ENCODE peak calls at places on chromosomes 5 and 9, in seven cellular contexts. W is heart left ventricle, Y is stomach, N is suprapubic skin, G is sigmoid colon, K is tibial nerve, S is IMR-90. D is an unnamed sample.

GRCh38 chr5:73135429-73136276 is 15.3 kb downstream of the TMEM171 start:
- DNase-seq in W (no peak), Y (no peak), N (no peak), G (no peak), K (peak; percentile 19), S (peak; percentile 42), D (no peak)

GRCh38 chr9:132499251-132499650 is 83.2 kb upstream of the BARHL1 start:
- DNase-seq in W (no peak), Y (no peak), N (no peak), G (no peak), K (no peak), S (no peak), D (no peak)

GRCh38 chr5:57317341-57317740 is 143.5 kb downstream of the GPBP1 start:
- DNase-seq in W (no peak), Y (no peak), N (no peak), G (no peak), K (no peak), S (no peak), D (no peak)

GRCh38 chr5:150106669-150107068 is 20.3 kb upstream of the CSF1R start:
- DNase-seq in W (no peak), Y (no peak), N (no peak), G (no peak), K (no peak), S (no peak), D (no peak)

GRCh38 chr5:147538232-147538631 is 28.4 kb upstream of the DPYSL3 start:
- DNase-seq in W (no peak), Y (no peak), N (no peak), G (no peak), K (no peak), S (no peak), D (no peak)

GRCh38 chr9:137095664-137096517 is 9.1 kb downstream of the MAN1B1 start:
- DNase-seq in W (peak; percentile 22), Y (peak; percentile 46), N (no peak), G (no peak), K (no peak), S (no peak), D (no peak)

GRCh38 chr5:107257885-107258520 is 412.7 kb downstream of the EFNA5 start:
- DNase-seq in W (no peak), Y (no peak), N (no peak), G (no peak), K (no peak), S (no peak), D (no peak)

GRCh38 chr5:65440456-65440855 is 41.3 kb downstream of the ADAMTS6 start:
- DNase-seq in W (no peak), Y (no peak), N (no peak), G (no peak), K (no peak), S (no peak), D (no peak)

GRCh38 chr5:91419571-91420537 is 36.7 kb upstream of the ARRDC3 start:
- DNase-seq in W (peak; percentile 52), Y (peak; percentile 75), N (peak; percentile 75), G (peak; percentile 73), K (peak; percentile 66), S (peak; percentile 55), D (peak; percentile 57)

GRCh38 chr9:86614871-86615849 is 260.9 kb upstream of the TUT7 start:
- DNase-seq in W (no peak), Y (no peak), N (no peak), G (no peak), K (peak; percentile 34), S (peak; percentile 70), D (no peak)

GRCh38 chr5:100004969-100005368 is 530.2 kb upstream of the FAM174A start:
- DNase-seq in W (no peak), Y (no peak), N (no peak), G (no peak), K (no peak), S (no peak), D (no peak)

GRCh38 chr5:16464664-16465543 is 696 bp downstream of the ZNF622 start:
- DNase-seq in W (no peak), Y (no peak), N (peak; percentile 64), G (no peak), K (no peak), S (no peak), D (no peak)

GRCh38 chr9:124054671-124055212 is 43.2 kb downstream of the LHX2 start:
- DNase-seq in W (no peak), Y (no peak), N (no peak), G (no peak), K (no peak), S (peak; percentile 90), D (no peak)

GRCh38 chr5:38265546-38266179 is 7.3 kb downstream of the EGFLAM start:
- DNase-seq in W (peak; percentile 48), Y (peak; percentile 61), N (peak; percentile 69), G (no peak), K (peak; percentile 86), S (peak; percentile 40), D (peak; percentile 73)

GRCh38 chr9:129146441-129146933 is 31.6 kb downstream of the IER5L start:
- DNase-seq in W (peak; percentile 42), Y (no peak), N (no peak), G (peak; percentile 83), K (no peak), S (no peak), D (no peak)

GRCh38 chr5:76351176-76351575 is 51.9 kb upstream of the IQGAP2 start:
- DNase-seq in W (no peak), Y (no peak), N (no peak), G (no peak), K (no peak), S (no peak), D (no peak)

GRCh38 chr5:81359108-81359507 is 34.8 kb downstream of the ACOT12 start:
- DNase-seq in W (no peak), Y (no peak), N (no peak), G (no peak), K (no peak), S (no peak), D (no peak)

GRCh38 chr5:1594336-1595106 is 70.8 kb upstream of the LPCAT1 start:
- DNase-seq in W (peak; percentile 81), Y (peak; percentile 78), N (peak; percentile 72), G (peak; percentile 89), K (peak; percentile 11), S (no peak), D (peak; percentile 85)

GRCh38 chr9:35945341-35946018 is 12.5 kb downstream of the OR2S2 start:
- DNase-seq in W (peak; percentile 83), Y (peak; percentile 83), N (peak; percentile 85), G (peak; percentile 91), K (peak; percentile 86), S (peak; percentile 85), D (peak; percentile 74)

GRCh38 chr9:16611001-16611400 is 259.5 kb downstream of the BNC2 start:
- DNase-seq in W (no peak), Y (no peak), N (no peak), G (no peak), K (no peak), S (no peak), D (no peak)

GRCh38 chr5:148904440-148904839 is 78.0 kb downstream of the ADRB2 start:
- DNase-seq in W (peak; percentile 60), Y (peak; percentile 77), N (no peak), G (peak; percentile 91), K (no peak), S (no peak), D (no peak)

GRCh38 chr5:143354025-143354424 is 49.5 kb downstream of the NR3C1 start:
- DNase-seq in W (no peak), Y (no peak), N (no peak), G (no peak), K (no peak), S (no peak), D (no peak)

GRCh38 chr9:78863531-78863930 is 566.6 kb downstream of the PSAT1 start:
- DNase-seq in W (no peak), Y (no peak), N (no peak), G (no peak), K (no peak), S (no peak), D (no peak)

GRCh38 chr5:59712836-59713487 is 180.6 kb downstream of the PDE4D start:
- DNase-seq in W (no peak), Y (no peak), N (no peak), G (peak; percentile 62), K (no peak), S (no peak), D (no peak)

GRCh38 chr5:35416217-35416988 is 186.1 kb upstream of the PRLR start:
- DNase-seq in W (no peak), Y (no peak), N (no peak), G (no peak), K (no peak), S (no peak), D (no peak)

GRCh38 chr5:10018211-10018610 is 231.5 kb downstream of the ATPSCKMT start:
- DNase-seq in W (no peak), Y (no peak), N (no peak), G (no peak), K (no peak), S (peak; percentile 33), D (no peak)

GRCh38 chr9:138051586-138052321 is 174.2 kb downstream of the CACNA1B start:
- DNase-seq in W (no peak), Y (peak; percentile 5), N (no peak), G (peak; percentile 41), K (no peak), S (no peak), D (no peak)

GRCh38 chr5:154947778-154948177 is 6.9 kb downstream of the MRPL22 start:
- DNase-seq in W (no peak), Y (no peak), N (no peak), G (no peak), K (no peak), S (no peak), D (no peak)

GRCh38 chr9:121383715-121384114 is 13.7 kb upstream of the STOM start:
- DNase-seq in W (no peak), Y (no peak), N (no peak), G (no peak), K (no peak), S (no peak), D (no peak)

GRCh38 chr5:126961128-126961527 is 69.2 kb downstream of the MARCHF3 start:
- DNase-seq in W (no peak), Y (no peak), N (no peak), G (no peak), K (no peak), S (peak; percentile 19), D (no peak)

GRCh38 chr9:15299374-15299939 is 7.6 kb downstream of the TTC39B start:
- DNase-seq in W (no peak), Y (no peak), N (no peak), G (no peak), K (no peak), S (no peak), D (no peak)
- H3K27ac ChIP-seq in W (no peak overlapping the region), Y (peak overlapping the region; percentile 50), N (no peak overlapping the region), G (no peak overlapping the region), K (no peak overlapping the region), S (no peak overlapping the region), D (peak overlapping the region; percentile 45)

GRCh38 chr5:68884893-68885292 is 208.9 kb upstream of the SLC30A5 start:
- DNase-seq in W (no peak), Y (no peak), N (no peak), G (no peak), K (no peak), S (no peak), D (no peak)
- TF ChIP-seq CTCF in W (no peak), Y (no peak), N (no peak), G (no peak), K (no peak), S (no peak), D (no peak)

GRCh38 chr5:140142802-140143201 is 17.1 kb downstream of the IGIP start:
- DNase-seq in W (no peak), Y (no peak), N (no peak), G (no peak), K (no peak), S (no peak), D (no peak)
- H3K4me1 ChIP-seq in W (peaks cover 27% of the 10 kb centered on the region), Y (peaks cover 69% of the 10 kb centered on the region), N (peaks cover 56% of the 10 kb centered on the region), G (no peaks in the 10 kb centered on the region), K (peaks cover 40% of the 10 kb centered on the region), S (peaks cover 4% of the 10 kb centered on the region), D (peaks cover 3% of the 10 kb centered on the region)

GRCh38 chr9:73154271-73154670 is 2.6 kb downstream of the ANXA1 start:
- DNase-seq in W (no peak), Y (no peak), N (no peak), G (no peak), K (no peak), S (no peak), D (no peak)
- H3K27ac ChIP-seq in W (peak overlapping the region; percentile 18), Y (peak overlapping the region; percentile 79), N (peak overlapping the region; percentile 82), G (peak overlapping the region; percentile 79), K (peak overlapping the region; percentile 93), S (no peak overlapping the region), D (peak overlapping the region; percentile 66)